ENCODE peak calls at places on chromosomes 6 and 20, in seven cellular contexts. V is SK-N-SH, K is HepG2, N is H1, O is HCT116, R is GM12878, U is K562. P is an unnamed sample.

GRCh38 chr6:170271771-170272314 is 19.0 kb downstream of the DLL1 start:
- DNase-seq in V (no peak), K (no peak), N (no peak), O (no peak), R (peak), U (no peak), P (no peak)

GRCh38 chr6:32151885-32152311 is at the start of gene PRRT1:
- DNase-seq in V (peak), K (no peak), N (no peak), O (no peak), R (no peak), U (no peak), P (no peak)

GRCh38 chr6:26205161-26205624 is 118.0 kb downstream of the HFE start:
- DNase-seq in V (peak), K (peak), N (no peak), O (peak), R (no peak), U (peak), P (peak)

GRCh38 chr20:59829415-59830106 is 103.9 kb downstream of the SYCP2 start:
- DNase-seq in V (no peak), K (no peak), N (no peak), O (no peak), R (no peak), U (no peak), P (no peak)

GRCh38 chr20:41365785-41366545 is 653 bp downstream of the EMILIN3 start:
- DNase-seq in V (peak), K (no peak), N (no peak), O (no peak), R (no peak), U (no peak), P (no peak)

GRCh38 chr6:28771401-28772267 is 152.2 kb downstream of the TRIM27 start:
- DNase-seq in V (no peak), K (no peak), N (no peak), O (no peak), R (no peak), U (peak), P (no peak)

GRCh38 chr6:16337280-16337975 is 99.0 kb downstream of the GMPR start:
- DNase-seq in V (peak), K (no peak), N (no peak), O (no peak), R (no peak), U (no peak), P (no peak)

GRCh38 chr6:27630727-27631613 is 158.1 kb upstream of the ZNF184 start:
- DNase-seq in V (peak), K (peak), N (peak), O (peak), R (peak), U (peak), P (no peak)

GRCh38 chr6:158488065-158488464 is 71.8 kb upstream of the TMEM181 start:
- DNase-seq in V (no peak), K (no peak), N (no peak), O (peak), R (no peak), U (no peak), P (no peak)

GRCh38 chr20:46800405-46800804 is 91.0 kb downstream of the SLC2A10 start:
- DNase-seq in V (no peak), K (no peak), N (no peak), O (no peak), R (no peak), U (no peak), P (no peak)

GRCh38 chr20:54173653-54174451 is at the start of gene CYP24A1:
- DNase-seq in V (peak), K (peak), N (no peak), O (no peak), R (no peak), U (no peak), P (peak)

GRCh38 chr6:166678426-166678825 is 51.4 kb upstream of the RPS6KA2 start:
- DNase-seq in V (no peak), K (peak), N (no peak), O (peak), R (no peak), U (no peak), P (peak)

GRCh38 chr20:35625584-35626385 is 10.2 kb downstream of the SPAG4 start:
- DNase-seq in V (no peak), K (no peak), N (no peak), O (no peak), R (no peak), U (no peak), P (no peak)

GRCh38 chr6:167748046-167748445 is 78.7 kb upstream of the AFDN start:
- DNase-seq in V (no peak), K (no peak), N (no peak), O (no peak), R (no peak), U (no peak), P (no peak)

GRCh38 chr6:79280756-79281155 is 46.3 kb upstream of the HMGN3 start:
- DNase-seq in V (no peak), K (no peak), N (no peak), O (no peak), R (no peak), U (no peak), P (no peak)

GRCh38 chr20:32368930-32369329 is 10.8 kb downstream of the ASXL1 start:
- DNase-seq in V (no peak), K (no peak), N (no peak), O (no peak), R (no peak), U (no peak), P (no peak)

GRCh38 chr6:40894962-40895799 is 143.8 kb downstream of the UNC5CL start:
- DNase-seq in V (peak), K (peak), N (peak), O (peak), R (no peak), U (peak), P (peak)

GRCh38 chr6:168147205-168147738 is 68.3 kb upstream of the FRMD1 start:
- DNase-seq in V (no peak), K (no peak), N (no peak), O (no peak), R (no peak), U (no peak), P (no peak)

GRCh38 chr20:9200620-9201019 is 131.7 kb downstream of the PLCB4 start:
- DNase-seq in V (no peak), K (no peak), N (no peak), O (peak), R (no peak), U (no peak), P (no peak)

GRCh38 chr6:133889557-133890301 is 816 bp downstream of the TCF21 start:
- DNase-seq in V (peak), K (no peak), N (no peak), O (no peak), R (no peak), U (no peak), P (no peak)

GRCh38 chr6:143823463-143824006 is 19.6 kb upstream of the LTV1 start:
- DNase-seq in V (no peak), K (no peak), N (no peak), O (no peak), R (no peak), U (no peak), P (no peak)

GRCh38 chr20:10111144-10111771 is 76.5 kb downstream of the ANKEF1 start:
- DNase-seq in V (no peak), K (peak), N (no peak), O (no peak), R (no peak), U (no peak), P (peak)

GRCh38 chr20:4170621-4171537 is 155.5 kb upstream of the RNF24 start:
- DNase-seq in V (no peak), K (no peak), N (no peak), O (no peak), R (no peak), U (no peak), P (no peak)

GRCh38 chr6:38570750-38571149 is 69.0 kb downstream of the BTBD9 start:
- DNase-seq in V (no peak), K (no peak), N (no peak), O (no peak), R (no peak), U (no peak), P (no peak)

GRCh38 chr6:152091851-152092341 is 284.4 kb downstream of the ESR1 start:
- DNase-seq in V (no peak), K (no peak), N (no peak), O (no peak), R (no peak), U (no peak), P (no peak)

GRCh38 chr6:36754582-36755434 is 57.2 kb downstream of the RAB44 start:
- DNase-seq in V (no peak), K (no peak), N (no peak), O (no peak), R (no peak), U (no peak), P (no peak)

GRCh38 chr6:7960848-7961247 is 50.3 kb upstream of the TXNDC5 start:
- DNase-seq in V (no peak), K (no peak), N (no peak), O (no peak), R (peak), U (no peak), P (no peak)

GRCh38 chr20:63178889-63179751 is 36.8 kb downstream of the YTHDF1 start:
- DNase-seq in V (peak), K (no peak), N (no peak), O (peak), R (no peak), U (peak), P (peak)

GRCh38 chr6:36387440-36388303 is at the start of gene ETV7:
- DNase-seq in V (peak), K (no peak), N (no peak), O (no peak), R (no peak), U (no peak), P (peak)

GRCh38 chr20:8363970-8364733 is 232.1 kb downstream of the PLCB1 start:
- DNase-seq in V (no peak), K (peak), N (no peak), O (no peak), R (no peak), U (no peak), P (no peak)

GRCh38 chr6:48567016-48567415 is 456.0 kb upstream of the PTCHD4 start:
- DNase-seq in V (no peak), K (no peak), N (no peak), O (no peak), R (no peak), U (no peak), P (no peak)
- TF ChIP-seq JUND in V (peak), K (no peak), N (no peak), O (no peak), R (no peak), U (no peak), P (no peak)

GRCh38 chr20:45342863-45343444 is 5.3 kb downstream of the SDC4 start:
- DNase-seq in V (no peak), K (no peak), N (no peak), O (no peak), R (no peak), U (no peak), P (no peak)

GRCh38 chr20:45341579-45341938 is 6.7 kb downstream of the SDC4 start:
- DNase-seq in V (no peak), K (no peak), N (no peak), O (no peak), R (no peak), U (no peak), P (no peak)

GRCh38 chr20:45343445-45343866 is 4.8 kb downstream of the SDC4 start:
- DNase-seq in V (no peak), K (peak), N (no peak), O (no peak), R (no peak), U (peak), P (peak)

GRCh38 chr20:45340951-45341350 is 7.3 kb downstream of the SDC4 start:
- DNase-seq in V (no peak), K (peak), N (no peak), O (no peak), R (no peak), U (no peak), P (no peak)

GRCh38 chr20:45341939-45342862 is 6.0 kb downstream of the SDC4 start:
- DNase-seq in V (peak), K (peak), N (no peak), O (no peak), R (no peak), U (no peak), P (peak)
- TF ChIP-seq JUND in V (no peak), K (no peak), N (no peak), O (no peak), R (no peak), U (no peak), P (no peak)

GRCh38 chr20:50980071-50980681 is 21.6 kb downstream of the MOCS3 start:
- DNase-seq in V (no peak), K (peak), N (no peak), O (no peak), R (no peak), U (no peak), P (no peak)
- TF ChIP-seq JUND in V (peak), K (no peak), N (no peak), O (no peak), R (no peak), U (peak), P (no peak)

GRCh38 chr6:105275542-105275941 is 95.7 kb upstream of the POPDC3 start:
- DNase-seq in V (no peak), K (no peak), N (no peak), O (no peak), R (no peak), U (no peak), P (no peak)

GRCh38 chr6:105274678-105275077 is 94.9 kb upstream of the POPDC3 start:
- DNase-seq in V (no peak), K (no peak), N (no peak), O (no peak), R (no peak), U (no peak), P (no peak)

GRCh38 chr6:105273589-105273988 is 93.8 kb upstream of the POPDC3 start:
- DNase-seq in V (no peak), K (no peak), N (no peak), O (no peak), R (no peak), U (no peak), P (no peak)

GRCh38 chr6:105270511-105270910 is 90.7 kb upstream of the POPDC3 start:
- DNase-seq in V (no peak), K (no peak), N (no peak), O (no peak), R (no peak), U (no peak), P (no peak)

DNA sequence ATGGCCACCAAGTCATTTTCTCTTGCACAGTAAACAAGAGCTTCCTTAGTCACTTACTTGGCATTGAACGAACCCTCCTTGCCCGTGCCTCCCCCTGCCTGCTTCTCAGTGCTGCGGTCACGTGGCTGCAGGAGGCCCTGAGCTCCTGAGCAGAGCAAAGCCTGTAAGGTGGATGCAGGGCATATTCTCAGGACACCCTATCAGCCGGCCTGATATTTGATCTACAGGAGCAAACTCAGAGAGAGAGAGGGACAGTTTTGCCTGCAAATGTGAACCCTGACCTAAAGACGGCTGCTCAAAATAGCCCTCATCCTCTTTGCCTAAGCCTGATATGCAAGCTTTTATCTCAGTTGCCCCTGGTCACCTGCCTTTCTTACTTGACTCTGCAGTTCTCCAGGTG is 93.0 kb upstream of the POPDC3 start:
- DNase-seq in V (no peak), K (peak), N (no peak), O (no peak), R (no peak), U (peak), P (no peak)
- TF ChIP-seq JUND in V (no peak), K (no peak), N (no peak), O (no peak), R (no peak), U (no peak), P (no peak)

GRCh38 chr6:139539852-139540251 is 165.4 kb upstream of the CITED2 start:
- DNase-seq in V (peak), K (peak), N (peak), O (peak), R (no peak), U (no peak), P (no peak)
- TF ChIP-seq JUND in V (peak), K (no peak), N (no peak), O (peak), R (no peak), U (no peak), P (no peak)

GRCh38 chr6:43622541-43622940 is 6.5 kb downstream of the GTPBP2 start:
- DNase-seq in V (no peak), K (no peak), N (no peak), O (no peak), R (no peak), U (no peak), P (no peak)

GRCh38 chr6:43627008-43627825 is 1.8 kb downstream of the GTPBP2 start:
- DNase-seq in V (peak), K (peak), N (no peak), O (peak), R (peak), U (peak), P (no peak)

GRCh38 chr6:43623880-43624785 is 4.9 kb downstream of the GTPBP2 start:
- DNase-seq in V (no peak), K (no peak), N (no peak), O (no peak), R (no peak), U (no peak), P (no peak)

GRCh38 chr6:43625393-43625992 is 3.6 kb downstream of the GTPBP2 start:
- DNase-seq in V (no peak), K (no peak), N (no peak), O (no peak), R (no peak), U (no peak), P (no peak)

DNA sequence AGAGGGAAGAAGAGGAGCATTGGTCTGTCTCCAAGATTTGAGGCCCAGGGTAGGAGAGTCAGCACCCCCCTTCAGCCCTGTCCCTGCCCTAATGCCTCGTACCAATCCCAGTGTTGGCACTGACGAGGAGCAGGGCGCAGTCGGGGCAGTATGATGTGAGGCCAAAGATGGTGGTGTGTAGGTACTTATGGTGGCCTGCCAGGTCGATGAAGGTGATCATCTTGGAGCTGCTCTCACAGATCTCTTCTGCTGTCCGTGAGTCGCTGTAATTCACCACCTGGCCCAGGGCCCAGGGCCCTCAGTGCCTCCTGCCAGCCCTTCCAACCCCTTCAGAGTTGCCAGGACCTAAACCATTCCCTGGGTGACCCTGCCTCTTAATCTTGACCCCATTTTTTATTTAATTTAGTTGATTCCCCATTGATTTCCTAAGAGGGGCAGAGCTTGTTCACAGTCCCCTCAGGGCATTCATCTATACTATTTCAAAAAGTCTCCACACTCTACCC is 4.2 kb downstream of the GTPBP2 start:
- DNase-seq in V (no peak), K (no peak), N (no peak), O (no peak), R (no peak), U (no peak), P (no peak)
- TF ChIP-seq JUND in V (no peak), K (no peak), N (no peak), O (no peak), R (no peak), U (no peak), P (no peak)

GRCh38 chr6:39617023-39617422 is 108.2 kb downstream of the KIF6 start:
- DNase-seq in V (no peak), K (no peak), N (no peak), O (no peak), R (no peak), U (no peak), P (no peak)

GRCh38 chr6:39614393-39614792 is 110.8 kb downstream of the KIF6 start:
- DNase-seq in V (no peak), K (no peak), N (no peak), O (no peak), R (no peak), U (no peak), P (no peak)

GRCh38 chr6:39615622-39616021 is 109.6 kb downstream of the KIF6 start:
- DNase-seq in V (no peak), K (no peak), N (no peak), O (no peak), R (no peak), U (no peak), P (no peak)

DNA sequence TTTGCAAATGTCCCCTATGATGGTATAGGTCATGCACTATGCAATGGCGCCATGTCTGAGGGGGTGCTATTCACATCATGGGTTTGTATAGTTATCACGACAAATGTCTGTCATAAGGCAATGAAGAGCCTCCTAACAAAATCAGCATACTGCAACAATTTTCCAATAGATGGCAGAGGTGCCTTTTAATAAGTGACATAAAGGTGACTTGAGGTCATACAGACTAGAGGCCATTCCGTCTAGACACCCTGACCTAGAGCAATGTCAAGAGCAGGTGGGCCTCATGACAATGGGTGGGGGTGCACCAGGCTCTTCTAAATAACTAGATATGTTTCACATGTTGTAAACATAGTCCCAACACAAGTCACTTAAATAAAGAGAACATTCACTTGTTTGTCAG is 107.7 kb downstream of the KIF6 start:
- DNase-seq in V (no peak), K (no peak), N (no peak), O (no peak), R (no peak), U (no peak), P (no peak)
- TF ChIP-seq JUND in V (no peak), K (no peak), N (no peak), O (no peak), R (no peak), U (no peak), P (no peak)

DNA sequence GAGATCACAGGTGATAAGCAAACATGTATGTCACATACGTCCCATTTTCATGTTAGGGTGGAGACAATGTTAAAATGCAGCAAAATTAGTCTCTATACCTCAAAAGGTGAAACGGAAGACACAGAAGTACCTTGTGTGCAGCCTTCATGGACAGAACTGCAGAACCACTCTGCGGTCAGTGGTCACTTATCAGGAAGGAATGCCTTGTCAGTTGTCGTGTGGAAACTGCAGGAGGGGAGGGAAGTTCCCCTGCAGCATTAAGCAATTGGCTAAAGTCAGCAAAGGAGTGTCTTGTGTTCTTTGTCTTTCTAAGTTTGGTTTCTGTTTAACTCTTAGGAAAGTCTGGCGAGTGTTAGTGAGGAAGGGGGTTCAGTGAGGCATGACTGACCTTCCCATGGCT is 6.5 kb upstream of the GABRR2 start:
- DNase-seq in V (no peak), K (peak), N (no peak), O (no peak), R (peak), U (peak), P (no peak)
- TF ChIP-seq JUND in V (no peak), K (no peak), N (no peak), O (no peak), R (no peak), U (peak), P (no peak)

GRCh38 chr6:87396595-87397392 is 11.0 kb upstream of the CFAP206 start:
- DNase-seq in V (no peak), K (no peak), N (no peak), O (no peak), R (no peak), U (no peak), P (no peak)
- TF ChIP-seq JUND in V (no peak), K (no peak), N (no peak), O (no peak), R (no peak), U (no peak), P (no peak)

GRCh38 chr6:136015531-136015930 is 164.0 kb downstream of the PDE7B start:
- DNase-seq in V (no peak), K (no peak), N (no peak), O (no peak), R (no peak), U (no peak), P (no peak)

GRCh38 chr6:136016228-136017225 is 165.0 kb downstream of the PDE7B start:
- DNase-seq in V (no peak), K (no peak), N (no peak), O (no peak), R (no peak), U (no peak), P (no peak)

GRCh38 chr6:136012948-136013347 is 161.4 kb downstream of the PDE7B start:
- DNase-seq in V (no peak), K (no peak), N (no peak), O (no peak), R (no peak), U (no peak), P (no peak)

GRCh38 chr6:136012198-136012884 is 160.8 kb downstream of the PDE7B start:
- DNase-seq in V (no peak), K (no peak), N (no peak), O (no peak), R (no peak), U (no peak), P (no peak)

GRCh38 chr6:136014454-136015421 is 163.2 kb downstream of the PDE7B start:
- DNase-seq in V (no peak), K (no peak), N (no peak), O (no peak), R (no peak), U (no peak), P (no peak)
- TF ChIP-seq JUND in V (peak), K (no peak), N (no peak), O (no peak), R (no peak), U (no peak), P (no peak)

P was measured in T47D.